ENCODE peak calls at places on chromosomes 12 and 14, in six cellular contexts. N, T, U, J, P and D are unnamed samples.

GRCh38 chr12:57533108-57533507 is 10.5 kb downstream of the MBD6 start:
- DNase-seq in J (no peak), T (no peak), N (no peak), P (no peak), U (no peak), D (no peak)

GRCh38 chr14:77991128-77991772 is 178.9 kb upstream of the NRXN3 start:
- DNase-seq in P (no peak), N (no peak), U (no peak), T (no peak), J (no peak), D (peak; percentile 32)

GRCh38 chr12:111404362-111405148 is 1.2 kb upstream of the SH2B3 start:
- DNase-seq in N (peak; percentile 72), T (no peak), J (no peak), P (no peak), U (no peak), D (peak; percentile 37)

GRCh38 chr12:64691227-64691792 is 67.9 kb downstream of the GNS start:
- DNase-seq in N (no peak), T (no peak), P (no peak), U (peak; percentile 17), J (no peak), D (no peak)

GRCh38 chr12:713281-713875 is 39.0 kb upstream of the WNK1 start:
- DNase-seq in N (no peak), J (no peak), T (no peak), P (no peak), U (no peak), D (no peak)

GRCh38 chr12:106084048-106084671 is 54.6 kb downstream of the NUAK1 start:
- DNase-seq in N (peak; percentile 75), J (no peak), P (no peak), U (no peak), T (no peak), D (no peak)

GRCh38 chr14:101903111-101903561 is 61.2 kb upstream of the DYNC1H1 start:
- DNase-seq in J (no peak), U (no peak), T (no peak), P (no peak), N (no peak), D (no peak)

GRCh38 chr12:79737875-79738718 is 47.3 kb upstream of the PAWR start:
- DNase-seq in U (no peak), P (peak; percentile 81), T (peak; percentile 56), J (peak; percentile 23), N (peak; percentile 61), D (peak; percentile 74)

GRCh38 chr12:76074701-76075336 is 9.7 kb downstream of the NAP1L1 start:
- DNase-seq in P (no peak), J (no peak), N (no peak), U (no peak), T (no peak), D (no peak)

GRCh38 chr12:78863482-78864427 is 819 bp upstream of the SYT1 start:
- DNase-seq in U (peak; percentile 85), T (peak; percentile 83), J (peak; percentile 2), P (peak; percentile 80), N (peak; percentile 93), D (peak; percentile 82)

GRCh38 chr12:6312529-6313325 is 2.2 kb downstream of the PLEKHG6 start:
- DNase-seq in U (no peak), J (no peak), P (peak; percentile 93), T (no peak), N (peak; percentile 93), D (peak; percentile 47)

GRCh38 chr12:10182662-10183061 is 3.8 kb downstream of the TMEM52B start:
- DNase-seq in N (no peak), J (no peak), U (no peak), T (no peak), P (peak; percentile 91), D (no peak)

GRCh38 chr12:5096241-5096880 is 52.7 kb downstream of the KCNA5 start:
- DNase-seq in U (peak; percentile 70), T (no peak), P (no peak), J (no peak), N (peak; percentile 66), D (no peak)

GRCh38 chr14:89720741-89721315 is 233.7 kb downstream of the EFCAB11 start:
- DNase-seq in U (no peak), N (no peak), J (peak; percentile 78), T (no peak), P (no peak), D (no peak)

GRCh38 chr12:40525054-40525453 is 167.2 kb upstream of the CNTN1 start:
- DNase-seq in P (no peak), N (no peak), T (no peak), U (no peak), J (no peak), D (no peak)

GRCh38 chr14:20631821-20632389 is 9.6 kb downstream of the OR6S1 start:
- DNase-seq in N (peak; percentile 71), P (peak; percentile 74), T (no peak), J (no peak), U (peak; percentile 91), D (no peak)

GRCh38 chr14:64970776-64971451 is 1.2 kb downstream of the RAB15 start:
- DNase-seq in N (no peak), U (no peak), J (no peak), T (no peak), P (no peak), D (no peak)

GRCh38 chr12:124727922-124728321 is 135.7 kb downstream of the SCARB1 start:
- DNase-seq in T (no peak), U (no peak), J (no peak), P (no peak), N (no peak), D (no peak)

GRCh38 chr12:49293056-49293956 is 1.6 kb upstream of the PRPH start:
- DNase-seq in T (peak; percentile 62), P (no peak), U (peak; percentile 88), N (no peak), J (no peak), D (peak; percentile 90)

GRCh38 chr12:119673634-119674033 is 5.7 kb downstream of the PRKAB1 start:
- DNase-seq in N (peak; percentile 62), P (peak; percentile 32), T (no peak), U (no peak), J (no peak), D (no peak)

GRCh38 chr14:96309128-96309906 is 53.3 kb downstream of the BDKRB1 start:
- DNase-seq in T (no peak), J (no peak), U (no peak), P (no peak), N (peak; percentile 86), D (no peak)

GRCh38 chr12:16165506-16165905 is 112.0 kb downstream of the SLC15A5 start:
- DNase-seq in J (no peak), U (no peak), N (peak; percentile 16), T (peak; percentile 84), P (peak; percentile 64), D (peak; percentile 59)

GRCh38 chr12:93571854-93572711 is at the start of gene SOCS2:
- DNase-seq in P (peak; percentile 36), N (peak; percentile 31), U (no peak), T (peak; percentile 30), J (no peak), D (peak; percentile 46)

GRCh38 chr14:52545584-52546317 is 6.6 kb downstream of the TXNDC16 start:
- DNase-seq in P (no peak), T (no peak), J (no peak), N (no peak), U (no peak), D (no peak)

GRCh38 chr12:116498471-116498870 is 60.7 kb upstream of the MAP1LC3B2 start:
- DNase-seq in U (no peak), N (no peak), P (no peak), J (no peak), T (no peak), D (no peak)

GRCh38 chr12:88726806-88727722 is 146.8 kb upstream of the KITLG start:
- DNase-seq in T (no peak), P (peak; percentile 85), N (no peak), U (no peak), J (no peak), D (no peak)

GRCh38 chr14:81834308-81834707 is 300.7 kb upstream of the SEL1L start:
- DNase-seq in J (no peak), P (peak; percentile 24), T (no peak), N (no peak), U (no peak), D (no peak)

GRCh38 chr12:47931187-47931586 is 26.4 kb upstream of the VDR start:
- DNase-seq in U (no peak), N (no peak), P (no peak), J (no peak), T (no peak), D (no peak)

GRCh38 chr14:93731753-93732152 is 56.5 kb downstream of the PRIMA1 start:
- DNase-seq in P (no peak), N (no peak), U (no peak), T (no peak), J (no peak), D (no peak)

GRCh38 chr14:100295376-100296105 is 10.7 kb downstream of the SLC25A29 start:
- DNase-seq in T (no peak), N (no peak), J (no peak), P (no peak), U (peak; percentile 81), D (no peak)

GRCh38 chr14:31022386-31022785 is 3.1 kb upstream of the AP4S1 start:
- DNase-seq in J (no peak), T (no peak), U (no peak), N (no peak), P (no peak), D (no peak)

GRCh38 chr14:57748279-57748678 is 117.6 kb downstream of the SLC35F4 start:
- DNase-seq in T (no peak), U (no peak), J (no peak), N (no peak), P (peak; percentile 86), D (no peak)

GRCh38 chr12:34395056-34396005 is 373.0 kb downstream of the ALG10 start:
- DNase-seq in U (peak; percentile 76), T (no peak), J (peak; percentile 0), N (no peak), P (no peak), D (no peak)

GRCh38 chr12:12723681-12724420 is 6.7 kb downstream of the CDKN1B start:
- DNase-seq in T (no peak), N (peak; percentile 63), U (peak; percentile 90), J (peak; percentile 30), P (peak; percentile 36), D (peak; percentile 47)

GRCh38 chr12:57632369-57632897 is 568 bp downstream of the B4GALNT1 start:
- DNase-seq in J (no peak), N (peak; percentile 56), U (peak; percentile 86), T (no peak), P (no peak), D (peak; percentile 60)

GRCh38 chr12:102652645-102653313 is 172.4 kb upstream of the IGF1 start:
- DNase-seq in N (no peak), T (no peak), P (no peak), U (no peak), J (no peak), D (no peak)